ENCODE peak calls at places on chromosomes 7 and 10, in four cellular contexts. One of them, this sample, is unnamed.

GRCh38 chr7:90836937-90837336 is 240.8 kb downstream of the CDK14 start:
- DNase-seq in thoracic aorta: no peak
- DNase-seq in epithelial cell of proximal tubule: no peak
- DNase-seq in activated CD4-positive, alpha-beta T cell treated with anti-CD3 and anti-CD28 coated beads, Interleukin-2, amount 50 U/mL, for 48 hours: no peak
- DNase-seq in this sample: no peak

GRCh38 chr7:81264116-81264515 is 345.3 kb upstream of the SEMA3C start:
- DNase-seq in thoracic aorta: no peak
- DNase-seq in epithelial cell of proximal tubule: no peak
- DNase-seq in activated CD4-positive, alpha-beta T cell treated with anti-CD3 and anti-CD28 coated beads, Interleukin-2, amount 50 U/mL, for 48 hours: no peak
- DNase-seq in this sample: no peak

GRCh38 chr10:97538401-97538800 is 34.2 kb upstream of the ANKRD2 start:
- DNase-seq in thoracic aorta: no peak
- DNase-seq in epithelial cell of proximal tubule: no peak
- DNase-seq in activated CD4-positive, alpha-beta T cell treated with anti-CD3 and anti-CD28 coated beads, Interleukin-2, amount 50 U/mL, for 48 hours: no peak
- DNase-seq in this sample: no peak

GRCh38 chr10:117352724-117353123 is 22.5 kb downstream of the PDZD8 start:
- DNase-seq in thoracic aorta: no peak
- DNase-seq in epithelial cell of proximal tubule: no peak
- DNase-seq in activated CD4-positive, alpha-beta T cell treated with anti-CD3 and anti-CD28 coated beads, Interleukin-2, amount 50 U/mL, for 48 hours: no peak
- DNase-seq in this sample: no peak

GRCh38 chr10:29794776-29795635 is 160.2 kb upstream of the SVIL start:
- DNase-seq in thoracic aorta: no peak
- DNase-seq in epithelial cell of proximal tubule: no peak
- DNase-seq in activated CD4-positive, alpha-beta T cell treated with anti-CD3 and anti-CD28 coated beads, Interleukin-2, amount 50 U/mL, for 48 hours: no peak
- DNase-seq in this sample: no peak

GRCh38 chr7:5594616-5595544 is 171.2 kb upstream of the TNRC18 start:
- DNase-seq in thoracic aorta: no peak
- DNase-seq in epithelial cell of proximal tubule: no peak
- DNase-seq in activated CD4-positive, alpha-beta T cell treated with anti-CD3 and anti-CD28 coated beads, Interleukin-2, amount 50 U/mL, for 48 hours: peak
- DNase-seq in this sample: no peak

GRCh38 chr7:36280840-36281812 is 108.5 kb upstream of the ANLN start:
- DNase-seq in thoracic aorta: no peak
- DNase-seq in epithelial cell of proximal tubule: no peak
- DNase-seq in activated CD4-positive, alpha-beta T cell treated with anti-CD3 and anti-CD28 coated beads, Interleukin-2, amount 50 U/mL, for 48 hours: no peak
- DNase-seq in this sample: peak

GRCh38 chr10:24894309-24894708 is 58.1 kb downstream of the PRTFDC1 start:
- DNase-seq in thoracic aorta: no peak
- DNase-seq in epithelial cell of proximal tubule: no peak
- DNase-seq in activated CD4-positive, alpha-beta T cell treated with anti-CD3 and anti-CD28 coated beads, Interleukin-2, amount 50 U/mL, for 48 hours: no peak
- DNase-seq in this sample: peak

GRCh38 chr7:21429786-21430574 is 2.1 kb downstream of the SP4 start:
- DNase-seq in thoracic aorta: no peak
- DNase-seq in epithelial cell of proximal tubule: no peak
- DNase-seq in activated CD4-positive, alpha-beta T cell treated with anti-CD3 and anti-CD28 coated beads, Interleukin-2, amount 50 U/mL, for 48 hours: no peak
- DNase-seq in this sample: no peak

GRCh38 chr7:29265208-29265923 is 70.8 kb downstream of the CHN2 start:
- DNase-seq in thoracic aorta: no peak
- DNase-seq in epithelial cell of proximal tubule: peak
- DNase-seq in activated CD4-positive, alpha-beta T cell treated with anti-CD3 and anti-CD28 coated beads, Interleukin-2, amount 50 U/mL, for 48 hours: no peak
- DNase-seq in this sample: no peak

GRCh38 chr7:80002865-80003264 is 131.8 kb upstream of the GNAI1 start:
- DNase-seq in thoracic aorta: no peak
- DNase-seq in epithelial cell of proximal tubule: no peak
- DNase-seq in activated CD4-positive, alpha-beta T cell treated with anti-CD3 and anti-CD28 coated beads, Interleukin-2, amount 50 U/mL, for 48 hours: no peak
- DNase-seq in this sample: no peak

GRCh38 chr7:64892666-64893269 is 10.3 kb upstream of the ZNF273 start:
- DNase-seq in thoracic aorta: no peak
- DNase-seq in epithelial cell of proximal tubule: no peak
- DNase-seq in activated CD4-positive, alpha-beta T cell treated with anti-CD3 and anti-CD28 coated beads, Interleukin-2, amount 50 U/mL, for 48 hours: no peak
- DNase-seq in this sample: no peak

GRCh38 chr7:84613411-84613810 is 418.8 kb upstream of the SEMA3A start:
- DNase-seq in thoracic aorta: no peak
- DNase-seq in epithelial cell of proximal tubule: no peak
- DNase-seq in activated CD4-positive, alpha-beta T cell treated with anti-CD3 and anti-CD28 coated beads, Interleukin-2, amount 50 U/mL, for 48 hours: no peak
- DNase-seq in this sample: no peak

GRCh38 chr10:79415736-79416577 is 29.5 kb downstream of the ZCCHC24 start:
- DNase-seq in thoracic aorta: no peak
- DNase-seq in epithelial cell of proximal tubule: no peak
- DNase-seq in activated CD4-positive, alpha-beta T cell treated with anti-CD3 and anti-CD28 coated beads, Interleukin-2, amount 50 U/mL, for 48 hours: no peak
- DNase-seq in this sample: no peak

GRCh38 chr10:84238909-84239308 is 2.4 kb downstream of the LRIT1 start:
- DNase-seq in thoracic aorta: no peak
- DNase-seq in epithelial cell of proximal tubule: no peak
- DNase-seq in activated CD4-positive, alpha-beta T cell treated with anti-CD3 and anti-CD28 coated beads, Interleukin-2, amount 50 U/mL, for 48 hours: no peak
- DNase-seq in this sample: no peak

GRCh38 chr7:42671627-42672026 is 240.2 kb downstream of the C7orf25 start:
- DNase-seq in thoracic aorta: no peak
- DNase-seq in epithelial cell of proximal tubule: no peak
- DNase-seq in activated CD4-positive, alpha-beta T cell treated with anti-CD3 and anti-CD28 coated beads, Interleukin-2, amount 50 U/mL, for 48 hours: no peak
- DNase-seq in this sample: no peak

GRCh38 chr7:155322530-155322929 is 24.9 kb downstream of the INSIG1 start:
- DNase-seq in thoracic aorta: no peak
- DNase-seq in epithelial cell of proximal tubule: no peak
- DNase-seq in activated CD4-positive, alpha-beta T cell treated with anti-CD3 and anti-CD28 coated beads, Interleukin-2, amount 50 U/mL, for 48 hours: no peak
- DNase-seq in this sample: no peak

GRCh38 chr10:55881588-55881987 is 479.5 kb downstream of the ZWINT start:
- DNase-seq in thoracic aorta: no peak
- DNase-seq in epithelial cell of proximal tubule: no peak
- DNase-seq in activated CD4-positive, alpha-beta T cell treated with anti-CD3 and anti-CD28 coated beads, Interleukin-2, amount 50 U/mL, for 48 hours: no peak
- DNase-seq in this sample: no peak

This sample was measured in kidney epithelial cell.